ENCODE peak calls at places on chromosomes 3 and 15, in four cellular contexts. G is fibroblast of pulmonary artery, P is HAP-1, M is hepatocyte. H is an unnamed sample.
A peak's percentile ranks its signal among the peaks of the same experiment; 100 is the strongest.

GRCh38 chr3:11995061-11995460 is 9.1 kb upstream of the SYN2 start:
- DNase-seq in G (no peak), P (no peak), M (peak; percentile 57), H (no peak)

GRCh38 chr3:119221779-119222320 is 18.8 kb downstream of the B4GALT4 start:
- DNase-seq in G (no peak), M (no peak), P (no peak), H (no peak)

GRCh38 chr3:72123908-72124441 is 339.0 kb upstream of the PROK2 start:
- DNase-seq in P (no peak), G (peak; percentile 96), M (peak; percentile 66), H (no peak)

GRCh38 chr15:75599396-75599795 is 20.3 kb upstream of the PTPN9 start:
- DNase-seq in P (no peak), G (no peak), M (no peak), H (no peak)

GRCh38 chr15:68191555-68191954 is 13.6 kb downstream of the CALML4 start:
- DNase-seq in P (no peak), M (no peak), G (no peak), H (no peak)

GRCh38 chr15:30974112-30974511 is 17.3 kb downstream of the MTMR10 start:
- DNase-seq in G (no peak), M (no peak), P (no peak), H (no peak)

GRCh38 chr3:187942658-187943241 is 197.5 kb upstream of the BCL6 start:
- DNase-seq in P (no peak), G (no peak), M (no peak), H (no peak)

GRCh38 chr15:99424131-99424571 is 141.6 kb upstream of the MEF2A start:
- DNase-seq in M (no peak), P (no peak), G (no peak), H (no peak)

GRCh38 chr15:45630958-45631691 is 3.7 kb upstream of the SQOR start:
- DNase-seq in M (peak; percentile 19), G (peak; percentile 73), P (no peak), H (no peak)
- H3K4me3 ChIP-seq in M (no peak overlapping the region), G (peak overlapping the region; percentile 32), P (no peak overlapping the region), H (no peak overlapping the region)

GRCh38 chr15:42155546-42156265 is 730 bp downstream of the PLA2G4F start:
- DNase-seq in G (no peak), P (no peak), M (peak; percentile 82), H (no peak)
- H3K4me3 ChIP-seq in G (no peak overlapping the region), P (no peak overlapping the region), M (no peak overlapping the region), H (no peak overlapping the region)

GRCh38 chr15:29102911-29103824 is 166.5 kb downstream of the NSMCE3 start:
- DNase-seq in P (no peak), M (no peak), G (no peak), H (no peak)
- H3K4me3 ChIP-seq in P (no peak overlapping the region), M (no peak overlapping the region), G (peak overlapping the region; percentile 42), H (peak overlapping the region; percentile 38)

GRCh38 chr15:96066126-96066525 is 264.4 kb upstream of the NR2F2 start:
- DNase-seq in M (no peak), G (no peak), P (no peak), H (no peak)
- H3K4me3 ChIP-seq in M (no peak overlapping the region), G (no peak overlapping the region), P (no peak overlapping the region), H (no peak overlapping the region)

DNA sequence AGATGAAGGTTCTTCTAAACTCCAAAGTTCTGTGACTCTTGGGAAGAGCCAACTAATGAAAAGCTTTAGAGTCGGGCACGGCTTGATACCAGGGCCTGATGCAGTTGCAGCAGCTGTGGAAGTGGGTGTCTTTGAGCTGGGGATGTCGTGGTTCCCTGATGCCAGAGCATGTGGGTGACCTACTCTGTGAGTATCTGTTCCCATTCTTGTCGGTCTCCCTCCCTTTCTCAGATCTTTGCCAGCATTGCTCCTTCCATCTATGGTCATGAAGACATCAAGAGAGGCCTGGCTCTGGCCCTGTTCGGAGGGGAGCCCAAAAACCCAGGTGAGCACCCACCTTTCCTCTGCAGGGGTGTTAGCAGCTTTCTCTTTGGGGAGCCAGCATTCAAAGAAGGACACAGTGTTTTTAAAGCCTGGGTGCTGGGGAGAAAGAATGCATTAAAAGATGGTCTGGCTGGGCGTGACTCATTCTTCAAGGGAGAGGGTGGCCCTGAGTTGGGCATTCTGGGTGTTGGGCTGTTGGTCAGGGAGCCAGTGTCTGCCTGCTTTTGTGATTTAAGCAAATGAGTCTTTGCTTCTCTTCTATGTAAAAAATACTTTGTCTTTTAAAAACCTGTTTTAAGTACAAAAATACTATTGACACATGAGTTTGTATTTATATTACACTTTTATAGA is 13.2 kb upstream of the PODXL2 start:
- DNase-seq in P (no peak), M (no peak), G (no peak), H (no peak)
- H3K4me3 ChIP-seq in P (no peak overlapping the region), M (no peak overlapping the region), G (no peak overlapping the region), H (no peak overlapping the region)

GRCh38 chr3:141271279-141272033 is 39.8 kb downstream of the PXYLP1 start:
- DNase-seq in P (no peak), G (no peak), M (peak; percentile 51), H (no peak)

GRCh38 chr3:141268791-141269190 is 37.2 kb downstream of the PXYLP1 start:
- DNase-seq in M (no peak), P (no peak), G (no peak), H (no peak)

GRCh38 chr3:141268281-141268680 is 36.7 kb downstream of the PXYLP1 start:
- DNase-seq in P (no peak), G (no peak), M (no peak), H (no peak)

GRCh38 chr3:141266186-141266585 is 34.6 kb downstream of the PXYLP1 start:
- DNase-seq in P (no peak), G (no peak), M (no peak), H (no peak)

GRCh38 chr3:141266797-141267555 is 35.4 kb downstream of the PXYLP1 start:
- DNase-seq in P (no peak), M (no peak), G (no peak), H (no peak)
- H3K4me3 ChIP-seq in P (no peak overlapping the region), M (no peak overlapping the region), G (no peak overlapping the region), H (no peak overlapping the region)

GRCh38 chr3:132347095-132347494 is 29.9 kb downstream of the ACP3 start:
- DNase-seq in G (peak; percentile 90), P (peak; percentile 82), M (no peak), H (no peak)
- H3K4me3 ChIP-seq in G (no peak overlapping the region), P (no peak overlapping the region), M (no peak overlapping the region), H (no peak overlapping the region)

GRCh38 chr3:39147374-39147709 is 6.0 kb downstream of the CSRNP1 start:
- DNase-seq in M (no peak), G (no peak), P (no peak), H (no peak)

GRCh38 chr3:39147711-39148115 is 5.7 kb downstream of the CSRNP1 start:
- DNase-seq in P (no peak), M (peak; percentile 63), G (peak; percentile 53), H (no peak)

GRCh38 chr3:39148116-39149058 is 5.0 kb downstream of the CSRNP1 start:
- DNase-seq in M (peak; percentile 61), P (no peak), G (peak; percentile 68), H (no peak)

GRCh38 chr3:39146083-39146501 is 7.3 kb downstream of the CSRNP1 start:
- DNase-seq in M (peak; percentile 28), G (no peak), P (no peak), H (no peak)

GRCh38 chr3:39146611-39147373 is 6.6 kb downstream of the CSRNP1 start:
- DNase-seq in M (peak; percentile 85), P (no peak), G (peak; percentile 95), H (no peak)
- H3K4me3 ChIP-seq in M (no peak overlapping the region), P (no peak overlapping the region), G (peak overlapping the region; percentile 12), H (no peak overlapping the region)

H was measured in iPS DF 6.9.